ENCODE peak calls at places on chromosome X, in four cellular contexts. O is adrenal gland, B is body of pancreas, J is stomach. C is an unnamed sample.

GRCh38 chrX:110944793-110945466 is 149.3 kb upstream of the CHRDL1 start:
- DNase-seq in O (no peak), B (peak; percentile 85), J (peak; percentile 45), C (peak; percentile 51)

GRCh38 chrX:77628294-77629025 is 157.6 kb downstream of the ATRX start:
- DNase-seq in O (no peak), B (no peak), J (no peak), C (no peak)

GRCh38 chrX:134469481-134469880 is 9.5 kb downstream of the HPRT1 start:
- DNase-seq in O (no peak), B (no peak), J (no peak), C (no peak)

GRCh38 chrX:43349363-43349762 is 306.7 kb upstream of the MAOA start:
- DNase-seq in O (peak; percentile 33), B (peak; percentile 36), J (peak; percentile 51), C (peak; percentile 3)

GRCh38 chrX:21355831-21356230 is 18.4 kb upstream of the CNKSR2 start:
- DNase-seq in O (no peak), B (no peak), J (no peak), C (no peak)

GRCh38 chrX:152588206-152588605 is 49.5 kb upstream of the GABRQ start:
- DNase-seq in O (no peak), B (no peak), J (no peak), C (no peak)

GRCh38 chrX:47174376-47174775 is 19.3 kb upstream of the UBA1 start:
- DNase-seq in O (peak; percentile 10), B (no peak), J (no peak), C (no peak)

GRCh38 chrX:136814847-136815634 is 34.3 kb upstream of the ARHGEF6 start:
- DNase-seq in O (no peak), B (no peak), J (no peak), C (no peak)

GRCh38 chrX:75276666-75277065 is 2.8 kb downstream of the UPRT start:
- DNase-seq in O (no peak), B (no peak), J (no peak), C (no peak)

GRCh38 chrX:135477576-135477975 is 42.9 kb upstream of the INTS6L start:
- DNase-seq in O (peak; percentile 89), B (peak; percentile 84), J (peak; percentile 79), C (peak; percentile 66)

GRCh38 chrX:84363674-84364073 is 138.6 kb downstream of the HDX start:
- DNase-seq in O (no peak), B (no peak), J (no peak), C (no peak)

GRCh38 chrX:1463581-1464281 is 11.0 kb upstream of the ASMTL start:
- DNase-seq in O (no peak), B (no peak), J (no peak), C (no peak)

GRCh38 chrX:38879631-38880220 is 78.5 kb downstream of the MID1IP1 start:
- DNase-seq in O (no peak), B (peak; percentile 71), J (peak; percentile 32), C (peak; percentile 4)

GRCh38 chrX:38664285-38664684 is 102.9 kb downstream of the TSPAN7 start:
- DNase-seq in O (no peak), B (peak; percentile 18), J (no peak), C (no peak)

GRCh38 chrX:67893931-67894330 is 350.1 kb downstream of the AR start:
- DNase-seq in O (no peak), B (no peak), J (no peak), C (no peak)

GRCh38 chrX:84044051-84044450 is 143.9 kb downstream of the RPS6KA6 start:
- DNase-seq in O (no peak), B (no peak), J (no peak), C (no peak)

GRCh38 chrX:1215123-1215823 is 2.8 kb upstream of the CRLF2 start:
- DNase-seq in O (no peak), B (no peak), J (no peak), C (no peak)

GRCh38 chrX:147646949-147647717 is 264.6 kb upstream of the FMR1 start:
- DNase-seq in O (no peak), B (no peak), J (no peak), C (no peak)

GRCh38 chrX:134649770-134650169 is 8.5 kb downstream of the PLAC1 start:
- DNase-seq in O (no peak), B (no peak), J (no peak), C (no peak)

GRCh38 chrX:2596050-2596449 is 95.0 kb upstream of the CD99 start:
- DNase-seq in O (no peak), B (no peak), J (no peak), C (no peak)

GRCh38 chrX:74525116-74525515 is 89.3 kb downstream of the RLIM start:
- DNase-seq in O (no peak), B (no peak), J (no peak), C (no peak)

GRCh38 chrX:127732709-127733108 is 319.5 kb downstream of the ACTRT1 start:
- DNase-seq in O (no peak), B (no peak), J (no peak), C (no peak)

GRCh38 chrX:139932077-139932900 is 564 bp downstream of the ATP11C start:
- DNase-seq in O (peak; percentile 40), B (peak; percentile 37), J (peak; percentile 43), C (peak; percentile 17)

GRCh38 chrX:129780441-129781105 is 824 bp downstream of the SASH3 start:
- DNase-seq in O (no peak), B (no peak), J (no peak), C (no peak)

GRCh38 chrX:49165901-49166881 is 3.6 kb downstream of the MAGIX start:
- DNase-seq in O (peak; percentile 91), B (peak; percentile 83), J (peak; percentile 66), C (peak; percentile 88)
- TF ChIP-seq CTCF in O (no peak), B (no peak), J (no peak), C (no peak)

DNA sequence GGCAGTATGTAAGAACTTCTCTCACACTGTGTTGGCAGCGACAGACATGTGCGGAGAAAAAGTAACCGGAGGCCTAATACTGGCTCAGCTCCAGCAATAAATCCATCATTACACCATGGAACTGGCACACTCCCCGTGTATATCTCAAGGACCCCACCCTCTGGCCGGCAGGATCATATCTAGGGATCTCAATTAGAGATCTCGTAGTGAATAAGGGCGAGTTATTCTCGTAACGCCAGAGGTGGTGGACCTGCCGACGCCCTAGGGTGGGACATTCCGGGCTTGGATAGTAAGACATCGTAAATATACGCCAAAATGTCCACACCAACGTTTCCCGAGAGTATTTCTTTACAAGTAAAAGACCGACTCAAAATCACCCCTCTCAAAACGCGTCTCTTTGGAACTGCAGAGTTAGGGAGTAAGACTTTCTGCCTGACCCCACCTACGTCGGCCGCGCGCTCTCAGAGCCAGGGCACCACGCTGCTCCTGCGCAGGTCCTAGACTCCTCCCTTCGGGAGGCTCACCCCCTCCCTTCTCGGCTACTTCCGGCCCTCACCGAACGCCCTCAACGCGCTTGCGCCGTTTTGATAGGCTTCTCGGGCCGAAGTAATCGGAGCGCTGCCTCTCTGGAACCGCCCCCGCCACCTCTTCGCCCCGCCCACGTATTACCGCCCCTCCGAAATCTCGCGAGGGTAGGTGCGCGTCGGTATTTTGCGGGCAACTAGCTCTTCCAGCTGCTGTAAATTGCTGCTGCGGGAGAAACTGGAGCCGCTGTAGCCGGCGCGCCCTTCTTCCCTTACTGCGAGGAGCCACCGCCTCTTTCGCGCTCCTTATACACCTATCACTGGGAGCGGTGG is at the start of gene WDR44:
- DNase-seq in O (peak; percentile 95), B (peak; percentile 96), J (peak; percentile 94), C (peak; percentile 90)
- TF ChIP-seq POLR2A in O (peak; percentile 56), B (peak; percentile 90), J (no peak), C (peak; percentile 59)

GRCh38 chrX:22969416-22969815 is 30.3 kb upstream of the DDX53 start:
- DNase-seq in O (no peak), B (no peak), J (no peak), C (no peak)
- H3K9me3 ChIP-seq in O (no peaks in the 10 kb centered on the region), B (no peaks in the 10 kb centered on the region), J (no peaks in the 10 kb centered on the region), C (no peaks in the 10 kb centered on the region)

GRCh38 chrX:131675596-131676194 is 131.8 kb downstream of the OR13H1 start:
- DNase-seq in O (no peak), B (no peak), J (no peak), C (no peak)

GRCh38 chrX:131677655-131678628 is 134.1 kb downstream of the OR13H1 start:
- DNase-seq in O (peak; percentile 50), B (peak; percentile 48), J (peak; percentile 47), C (peak; percentile 4)
- TF ChIP-seq CTCF in O (peak; percentile 60), B (peak; percentile 32), J (peak; percentile 34), C (peak; percentile 30)